ENCODE peak calls at places on chromosomes 13 and 19, in nine cellular contexts. One of them, this sample, is unnamed.

GRCh38 chr13:101575591-101575990 is 123.1 kb downstream of the ITGBL1 start:
- DNase-seq in cardiac muscle cell: no peak
- DNase-seq in heart left ventricle: no peak
- DNase-seq in right cardiac atrium: no peak
- DNase-seq in mesendoderm: no peak
- DNase-seq in GM23248: peak; percentile 56
- DNase-seq in SK-N-SH: no peak
- DNase-seq in left ventricle myocardium inferior: no peak
- DNase-seq in tibial artery: no peak
- DNase-seq in this sample: no peak

GRCh38 chr13:113977976-113978375 is 4.1 kb upstream of the C13orf46 start:
- DNase-seq in SK-N-SH: no peak
- DNase-seq in cardiac muscle cell: no peak
- DNase-seq in right cardiac atrium: no peak
- DNase-seq in heart left ventricle: no peak
- DNase-seq in GM23248: no peak
- DNase-seq in mesendoderm: no peak
- DNase-seq in tibial artery: peak; percentile 51
- DNase-seq in left ventricle myocardium inferior: no peak
- DNase-seq in this sample: no peak

GRCh38 chr19:3570619-3571018 is 2.1 kb upstream of the HMG20B start:
- DNase-seq in right cardiac atrium: no peak
- DNase-seq in left ventricle myocardium inferior: no peak
- DNase-seq in tibial artery: no peak
- DNase-seq in mesendoderm: no peak
- DNase-seq in heart left ventricle: no peak
- DNase-seq in cardiac muscle cell: no peak
- DNase-seq in GM23248: no peak
- DNase-seq in SK-N-SH: no peak
- DNase-seq in this sample: no peak

GRCh38 chr19:10402441-10403038 is 802 bp downstream of the CDC37 start:
- DNase-seq in tibial artery: no peak
- DNase-seq in heart left ventricle: peak; percentile 69
- DNase-seq in mesendoderm: peak; percentile 77
- DNase-seq in SK-N-SH: peak; percentile 76
- DNase-seq in GM23248: peak; percentile 69
- DNase-seq in cardiac muscle cell: peak; percentile 59
- DNase-seq in right cardiac atrium: peak; percentile 74
- DNase-seq in left ventricle myocardium inferior: peak; percentile 48
- DNase-seq in this sample: peak; percentile 76

GRCh38 chr13:35684432-35684831 is 207.9 kb upstream of the MAB21L1 start:
- DNase-seq in GM23248: no peak
- DNase-seq in mesendoderm: no peak
- DNase-seq in tibial artery: no peak
- DNase-seq in SK-N-SH: no peak
- DNase-seq in right cardiac atrium: no peak
- DNase-seq in heart left ventricle: no peak
- DNase-seq in cardiac muscle cell: no peak
- DNase-seq in left ventricle myocardium inferior: no peak
- DNase-seq in this sample: no peak

GRCh38 chr19:46068345-46069258 is 27.8 kb upstream of the IGFL4 start:
- DNase-seq in tibial artery: no peak
- DNase-seq in mesendoderm: no peak
- DNase-seq in left ventricle myocardium inferior: no peak
- DNase-seq in SK-N-SH: no peak
- DNase-seq in right cardiac atrium: no peak
- DNase-seq in heart left ventricle: no peak
- DNase-seq in GM23248: peak; percentile 93
- DNase-seq in cardiac muscle cell: peak; percentile 92
- DNase-seq in this sample: no peak

GRCh38 chr13:25463496-25463895 is 91.7 kb downstream of the ATP8A2 start:
- DNase-seq in right cardiac atrium: no peak
- DNase-seq in SK-N-SH: no peak
- DNase-seq in left ventricle myocardium inferior: no peak
- DNase-seq in GM23248: peak; percentile 33
- DNase-seq in mesendoderm: no peak
- DNase-seq in tibial artery: no peak
- DNase-seq in heart left ventricle: no peak
- DNase-seq in cardiac muscle cell: no peak
- DNase-seq in this sample: no peak

GRCh38 chr13:60114499-60115028 is 49.2 kb downstream of the DIAPH3 start:
- DNase-seq in GM23248: no peak
- DNase-seq in cardiac muscle cell: no peak
- DNase-seq in left ventricle myocardium inferior: no peak
- DNase-seq in tibial artery: no peak
- DNase-seq in right cardiac atrium: no peak
- DNase-seq in heart left ventricle: no peak
- DNase-seq in SK-N-SH: no peak
- DNase-seq in mesendoderm: no peak
- DNase-seq in this sample: no peak

GRCh38 chr13:110643768-110644421 is 28.6 kb downstream of the NAXD start:
- DNase-seq in SK-N-SH: no peak
- DNase-seq in mesendoderm: no peak
- DNase-seq in left ventricle myocardium inferior: no peak
- DNase-seq in tibial artery: no peak
- DNase-seq in heart left ventricle: no peak
- DNase-seq in right cardiac atrium: no peak
- DNase-seq in cardiac muscle cell: no peak
- DNase-seq in GM23248: no peak
- DNase-seq in this sample: no peak

GRCh38 chr19:42424712-42425131 is 2.5 kb downstream of the LIPE start:
- DNase-seq in GM23248: no peak
- DNase-seq in SK-N-SH: peak; percentile 25
- DNase-seq in heart left ventricle: no peak
- DNase-seq in right cardiac atrium: peak; percentile 59
- DNase-seq in left ventricle myocardium inferior: no peak
- DNase-seq in mesendoderm: peak; percentile 45
- DNase-seq in cardiac muscle cell: no peak
- DNase-seq in tibial artery: no peak
- DNase-seq in this sample: no peak

DNA sequence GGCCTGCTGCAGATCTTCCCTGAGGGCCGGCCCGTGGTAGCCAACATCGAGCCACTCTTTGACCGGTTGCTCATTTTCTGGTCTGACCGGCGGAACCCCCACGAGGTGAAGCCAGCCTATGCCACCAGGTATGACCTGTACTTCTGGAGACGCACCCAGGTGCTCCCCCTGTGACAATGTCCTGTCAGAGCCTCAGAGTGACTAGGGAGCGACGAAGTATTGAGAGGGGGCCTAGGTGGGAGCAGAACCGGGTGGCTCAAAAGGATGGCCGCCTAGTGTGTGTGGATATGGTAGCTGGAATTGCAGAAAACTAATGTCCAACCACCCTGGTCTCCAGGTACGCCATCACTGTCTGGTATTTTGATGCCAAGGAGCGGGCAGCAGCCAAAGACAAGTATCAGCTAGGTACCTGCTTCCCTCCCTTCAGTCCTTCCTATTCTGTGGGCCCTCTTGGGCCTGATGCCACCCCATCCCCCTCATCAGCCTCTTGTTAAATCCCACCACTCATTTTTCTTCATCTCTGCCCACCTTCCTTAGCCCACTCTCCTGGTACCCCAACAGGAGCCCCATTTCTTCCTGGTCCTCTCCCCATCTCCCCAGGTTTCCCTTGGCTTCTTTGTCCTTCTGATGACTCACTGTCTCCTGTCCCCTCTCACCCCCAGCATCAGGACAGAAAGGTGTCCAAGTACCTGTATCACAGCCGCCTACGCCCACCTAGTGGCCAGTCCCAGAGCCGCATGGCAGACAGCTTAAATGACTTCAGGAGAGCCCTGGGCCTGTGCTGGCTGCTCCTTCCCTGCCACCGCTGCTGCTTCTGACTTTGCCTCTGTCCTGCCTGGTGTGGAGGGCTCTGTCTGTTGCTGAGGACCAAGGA is 8.4 kb downstream of the EGLN2 start:
- DNase-seq in SK-N-SH: no peak
- DNase-seq in cardiac muscle cell: no peak
- DNase-seq in tibial artery: no peak
- DNase-seq in mesendoderm: peak; percentile 85
- DNase-seq in right cardiac atrium: no peak
- DNase-seq in left ventricle myocardium inferior: no peak
- DNase-seq in GM23248: peak; percentile 24
- DNase-seq in heart left ventricle: no peak
- DNase-seq in this sample: no peak
- H3K4me1 ChIP-seq in SK-N-SH: peaks cover 55% of the 10 kb centered on the region
- H3K4me1 ChIP-seq in cardiac muscle cell: peaks cover 33% of the 10 kb centered on the region
- H3K4me1 ChIP-seq in tibial artery: peaks cover 91% of the 10 kb centered on the region
- H3K4me1 ChIP-seq in mesendoderm: peaks cover 8% of the 10 kb centered on the region
- H3K4me1 ChIP-seq in right cardiac atrium: peaks cover 42% of the 10 kb centered on the region
- H3K4me1 ChIP-seq in left ventricle myocardium inferior: peaks cover 96% of the 10 kb centered on the region
- H3K4me1 ChIP-seq in GM23248: peaks cover 27% of the 10 kb centered on the region
- H3K4me1 ChIP-seq in heart left ventricle: peaks cover 71% of the 10 kb centered on the region
- H3K4me1 ChIP-seq in this sample: peaks cover 93% of the 10 kb centered on the region

GRCh38 chr13:42114912-42115311 is 66.5 kb downstream of the DGKH start:
- DNase-seq in cardiac muscle cell: no peak
- DNase-seq in mesendoderm: no peak
- DNase-seq in left ventricle myocardium inferior: no peak
- DNase-seq in right cardiac atrium: no peak
- DNase-seq in heart left ventricle: no peak
- DNase-seq in tibial artery: no peak
- DNase-seq in SK-N-SH: no peak
- DNase-seq in GM23248: no peak
- DNase-seq in this sample: no peak

GRCh38 chr13:42123600-42123999 is 75.2 kb downstream of the DGKH start:
- DNase-seq in mesendoderm: no peak
- DNase-seq in SK-N-SH: no peak
- DNase-seq in left ventricle myocardium inferior: no peak
- DNase-seq in right cardiac atrium: no peak
- DNase-seq in cardiac muscle cell: no peak
- DNase-seq in heart left ventricle: no peak
- DNase-seq in GM23248: no peak
- DNase-seq in tibial artery: no peak
- DNase-seq in this sample: no peak

GRCh38 chr13:42119091-42119490 is 70.6 kb downstream of the DGKH start:
- DNase-seq in right cardiac atrium: no peak
- DNase-seq in GM23248: no peak
- DNase-seq in mesendoderm: no peak
- DNase-seq in cardiac muscle cell: no peak
- DNase-seq in tibial artery: no peak
- DNase-seq in heart left ventricle: no peak
- DNase-seq in SK-N-SH: no peak
- DNase-seq in left ventricle myocardium inferior: no peak
- DNase-seq in this sample: no peak

GRCh38 chr13:42116225-42116624 is 67.8 kb downstream of the DGKH start:
- DNase-seq in tibial artery: no peak
- DNase-seq in left ventricle myocardium inferior: no peak
- DNase-seq in heart left ventricle: no peak
- DNase-seq in mesendoderm: no peak
- DNase-seq in cardiac muscle cell: peak; percentile 17
- DNase-seq in SK-N-SH: no peak
- DNase-seq in right cardiac atrium: no peak
- DNase-seq in GM23248: peak; percentile 36
- DNase-seq in this sample: no peak

GRCh38 chr13:42119875-42120274 is 71.4 kb downstream of the DGKH start:
- DNase-seq in heart left ventricle: no peak
- DNase-seq in mesendoderm: no peak
- DNase-seq in tibial artery: no peak
- DNase-seq in cardiac muscle cell: no peak
- DNase-seq in left ventricle myocardium inferior: no peak
- DNase-seq in GM23248: no peak
- DNase-seq in SK-N-SH: no peak
- DNase-seq in right cardiac atrium: no peak
- DNase-seq in this sample: no peak
- H3K4me3 ChIP-seq in heart left ventricle: no peak overlapping the region
- H3K4me3 ChIP-seq in mesendoderm: no peak overlapping the region
- H3K4me3 ChIP-seq in tibial artery: no peak overlapping the region
- H3K4me3 ChIP-seq in cardiac muscle cell: no peak overlapping the region
- H3K4me3 ChIP-seq in left ventricle myocardium inferior: no peak overlapping the region
- H3K4me3 ChIP-seq in GM23248: no peak overlapping the region
- H3K4me3 ChIP-seq in SK-N-SH: no peak overlapping the region
- H3K4me3 ChIP-seq in right cardiac atrium: no peak overlapping the region
- H3K4me3 ChIP-seq in this sample: no peak overlapping the region

GRCh38 chr19:47520839-47521238 is 6.0 kb upstream of the NAPA start:
- DNase-seq in left ventricle myocardium inferior: no peak
- DNase-seq in right cardiac atrium: no peak
- DNase-seq in tibial artery: no peak
- DNase-seq in mesendoderm: no peak
- DNase-seq in GM23248: no peak
- DNase-seq in cardiac muscle cell: no peak
- DNase-seq in heart left ventricle: no peak
- DNase-seq in SK-N-SH: no peak
- DNase-seq in this sample: no peak
- H3K4me1 ChIP-seq in left ventricle myocardium inferior: peaks cover 38% of the 10 kb centered on the region
- H3K4me1 ChIP-seq in right cardiac atrium: peaks cover 5% of the 10 kb centered on the region
- H3K4me1 ChIP-seq in tibial artery: no peaks in the 10 kb centered on the region
- H3K4me1 ChIP-seq in mesendoderm: peaks cover 3% of the 10 kb centered on the region
- H3K4me1 ChIP-seq in GM23248: peaks cover 6% of the 10 kb centered on the region
- H3K4me1 ChIP-seq in cardiac muscle cell: no peaks in the 10 kb centered on the region
- H3K4me1 ChIP-seq in heart left ventricle: peaks cover 11% of the 10 kb centered on the region
- H3K4me1 ChIP-seq in SK-N-SH: peaks cover 3% of the 10 kb centered on the region
- H3K4me1 ChIP-seq in this sample: peaks cover 21% of the 10 kb centered on the region

GRCh38 chr19:40394816-40395210 is 4.8 kb upstream of the HIPK4 start:
- DNase-seq in cardiac muscle cell: no peak
- DNase-seq in left ventricle myocardium inferior: no peak
- DNase-seq in mesendoderm: no peak
- DNase-seq in right cardiac atrium: peak; percentile 17
- DNase-seq in SK-N-SH: no peak
- DNase-seq in GM23248: no peak
- DNase-seq in heart left ventricle: no peak
- DNase-seq in tibial artery: no peak
- DNase-seq in this sample: no peak
- H3K4me3 ChIP-seq in cardiac muscle cell: no peak overlapping the region
- H3K4me3 ChIP-seq in left ventricle myocardium inferior: no peak overlapping the region
- H3K4me3 ChIP-seq in mesendoderm: no peak overlapping the region
- H3K4me3 ChIP-seq in right cardiac atrium: no peak overlapping the region
- H3K4me3 ChIP-seq in SK-N-SH: no peak overlapping the region
- H3K4me3 ChIP-seq in GM23248: no peak overlapping the region
- H3K4me3 ChIP-seq in heart left ventricle: no peak overlapping the region
- H3K4me3 ChIP-seq in tibial artery: no peak overlapping the region
- H3K4me3 ChIP-seq in this sample: no peak overlapping the region

GRCh38 chr13:50081899-50082425 is 66.7 kb downstream of the KCNRG start:
- DNase-seq in left ventricle myocardium inferior: peak; percentile 97
- DNase-seq in GM23248: peak; percentile 99
- DNase-seq in mesendoderm: peak; percentile 99
- DNase-seq in SK-N-SH: peak; percentile 94
- DNase-seq in heart left ventricle: peak; percentile 98
- DNase-seq in tibial artery: peak; percentile 99
- DNase-seq in right cardiac atrium: peak; percentile 98
- DNase-seq in cardiac muscle cell: peak; percentile 99
- DNase-seq in this sample: peak; percentile 98
- H3K4me1 ChIP-seq in left ventricle myocardium inferior: peaks cover 71% of the 10 kb centered on the region
- H3K4me1 ChIP-seq in GM23248: peaks cover 30% of the 10 kb centered on the region
- H3K4me1 ChIP-seq in mesendoderm: peaks cover 2% of the 10 kb centered on the region
- H3K4me1 ChIP-seq in SK-N-SH: peaks cover 7% of the 10 kb centered on the region
- H3K4me1 ChIP-seq in heart left ventricle: no peaks in the 10 kb centered on the region
- H3K4me1 ChIP-seq in tibial artery: peaks cover 20% of the 10 kb centered on the region
- H3K4me1 ChIP-seq in right cardiac atrium: no peaks in the 10 kb centered on the region
- H3K4me1 ChIP-seq in cardiac muscle cell: peaks cover 3% of the 10 kb centered on the region
- H3K4me1 ChIP-seq in this sample: peaks cover 40% of the 10 kb centered on the region

This sample was measured in heart right ventricle.